ENCODE peak calls at places on chromosomes 7 and 10, in five cellular contexts. T is uterus, S is DND-41, M is Panc1, I is IMR-90. X is an unnamed sample.

GRCh38 chr10:100878291-100878910 is 34.4 kb upstream of the SLF2 start:
- DNase-seq in T (peak; percentile 51), S (peak; percentile 67), M (peak; percentile 48), I (peak; percentile 77), X (no peak)

GRCh38 chr7:12985752-12986151 is 298.3 kb downstream of the ARL4A start:
- DNase-seq in T (no peak), S (no peak), M (no peak), I (no peak), X (no peak)

GRCh38 chr7:151993977-151994676 is 31.3 kb upstream of the GALNT11 start:
- DNase-seq in T (no peak), S (no peak), M (no peak), I (no peak), X (no peak)

GRCh38 chr10:24920907-24921881 is 31.2 kb downstream of the PRTFDC1 start:
- DNase-seq in T (peak; percentile 32), S (peak; percentile 21), M (no peak), I (peak; percentile 99), X (no peak)

GRCh38 chr7:99010281-99010680 is 131.9 kb downstream of the TRRAP start:
- DNase-seq in T (no peak), S (no peak), M (no peak), I (no peak), X (no peak)

GRCh38 chr7:149729983-149730801 is 43.2 kb downstream of the ZNF467 start:
- DNase-seq in T (no peak), S (no peak), M (no peak), I (no peak), X (peak; percentile 64)

GRCh38 chr7:46854958-46855473 is 726.9 kb downstream of the TNS3 start:
- DNase-seq in T (no peak), S (no peak), M (no peak), I (peak; percentile 75), X (no peak)

GRCh38 chr7:20574784-20575757 is 40.4 kb upstream of the ABCB5 start:
- DNase-seq in T (no peak), S (no peak), M (no peak), I (no peak), X (no peak)

GRCh38 chr7:107924841-107925490 is 34.0 kb downstream of the DLD start:
- DNase-seq in T (no peak), S (no peak), M (no peak), I (no peak), X (no peak)

GRCh38 chr10:7700577-7701125 is 2.5 kb upstream of the ITIH2 start:
- DNase-seq in T (no peak), S (no peak), M (no peak), I (no peak), X (no peak)

GRCh38 chr10:113922787-113923570 is 68.5 kb downstream of the NHLRC2 start:
- DNase-seq in T (no peak), S (no peak), M (no peak), I (no peak), X (no peak)

GRCh38 chr7:82348251-82348650 is 95.3 kb downstream of the CACNA2D1 start:
- DNase-seq in T (no peak), S (no peak), M (no peak), I (peak; percentile 50), X (no peak)

GRCh38 chr10:45224219-45224841 is 91.1 kb downstream of the OR13A1 start:
- DNase-seq in T (no peak), S (no peak), M (no peak), I (no peak), X (no peak)

GRCh38 chr10:3481000-3481335 is 304.0 kb downstream of the KLF6 start:
- DNase-seq in T (no peak), S (no peak), M (no peak), I (no peak), X (no peak)

GRCh38 chr7:124738639-124739038 is 27.0 kb downstream of the GPR37 start:
- DNase-seq in T (no peak), S (no peak), M (no peak), I (no peak), X (no peak)

GRCh38 chr10:132468201-132468600 is 69.4 kb upstream of the INPP5A start:
- DNase-seq in T (peak; percentile 71), S (no peak), M (no peak), I (no peak), X (no peak)

GRCh38 chr7:31175672-31176071 is 123.6 kb downstream of the ADCYAP1R1 start:
- DNase-seq in T (no peak), S (no peak), M (no peak), I (no peak), X (no peak)

GRCh38 chr10:101769541-101770180 is 6.3 kb downstream of the FGF8 start:
- DNase-seq in T (no peak), S (no peak), M (no peak), I (no peak), X (no peak)

GRCh38 chr7:34486371-34486770 is 171.6 kb upstream of the NPSR1 start:
- DNase-seq in T (no peak), S (no peak), M (no peak), I (no peak), X (no peak)

GRCh38 chr10:119491941-119492340 is 50.6 kb downstream of the RGS10 start:
- DNase-seq in T (no peak), S (no peak), M (no peak), I (no peak), X (no peak)

GRCh38 chr10:72328045-72328828 is 26.5 kb downstream of the DNAJB12 start:
- DNase-seq in T (peak; percentile 67), S (peak; percentile 58), M (peak; percentile 68), I (peak; percentile 57), X (no peak)

GRCh38 chr10:122460891-122461293 is 461 bp upstream of the HTRA1 start:
- DNase-seq in T (no peak), S (no peak), M (no peak), I (no peak), X (no peak)

GRCh38 chr10:777913-778479 is 88.5 kb upstream of the DIP2C start:
- DNase-seq in T (no peak), S (no peak), M (no peak), I (no peak), X (no peak)

GRCh38 chr7:18976715-18977466 is 140.5 kb downstream of the TWIST1 start:
- DNase-seq in T (no peak), S (no peak), M (no peak), I (no peak), X (no peak)

GRCh38 chr7:151806204-151806603 is 70.7 kb downstream of the PRKAG2 start:
- DNase-seq in T (no peak), S (no peak), M (no peak), I (no peak), X (no peak)

GRCh38 chr7:152366662-152367061 is 69.1 kb downstream of the KMT2C start:
- DNase-seq in T (no peak), S (no peak), M (no peak), I (no peak), X (peak; percentile 76)

GRCh38 chr10:124593431-124593985 is 131.9 kb downstream of the LHPP start:
- DNase-seq in T (no peak), S (no peak), M (no peak), I (no peak), X (peak; percentile 73)

GRCh38 chr7:106039486-106040060 is 72.5 kb downstream of the SYPL1 start:
- DNase-seq in T (peak; percentile 89), S (no peak), M (no peak), I (peak; percentile 92), X (no peak)

GRCh38 chr10:29643785-29644501 is 9.2 kb upstream of the SVIL start:
- DNase-seq in T (peak; percentile 68), S (no peak), M (no peak), I (peak; percentile 52), X (no peak)

GRCh38 chr10:4457597-4457996 is 368.4 kb upstream of the AKR1E2 start:
- DNase-seq in T (no peak), S (no peak), M (no peak), I (no peak), X (no peak)

GRCh38 chr10:50610364-50610763 is 13.4 kb downstream of the SGMS1 start:
- DNase-seq in T (no peak), S (no peak), M (no peak), I (no peak), X (no peak)

GRCh38 chr10:122387572-122387971 is 13.1 kb downstream of the PLEKHA1 start:
- DNase-seq in T (no peak), S (no peak), M (no peak), I (no peak), X (no peak)

GRCh38 chr7:86407291-86407690 is 236.4 kb upstream of the GRM3 start:
- DNase-seq in T (no peak), S (no peak), M (no peak), I (no peak), X (no peak)

GRCh38 chr7:105926131-105926530 is 36.9 kb upstream of the CDHR3 start:
- DNase-seq in T (no peak), S (no peak), M (no peak), I (no peak), X (no peak)

GRCh38 chr7:157945401-157945800 is 608.6 kb downstream of the DNAJB6 start:
- DNase-seq in T (no peak), S (no peak), M (no peak), I (no peak), X (no peak)

GRCh38 chr10:3365630-3366029 is 193.0 kb upstream of the PITRM1 start:
- DNase-seq in T (no peak), S (no peak), M (peak; percentile 18), I (no peak), X (no peak)

GRCh38 chr7:30730996-30731395 is 20.9 kb upstream of the INMT start:
- DNase-seq in T (no peak), S (no peak), M (no peak), I (no peak), X (no peak)

DNA sequence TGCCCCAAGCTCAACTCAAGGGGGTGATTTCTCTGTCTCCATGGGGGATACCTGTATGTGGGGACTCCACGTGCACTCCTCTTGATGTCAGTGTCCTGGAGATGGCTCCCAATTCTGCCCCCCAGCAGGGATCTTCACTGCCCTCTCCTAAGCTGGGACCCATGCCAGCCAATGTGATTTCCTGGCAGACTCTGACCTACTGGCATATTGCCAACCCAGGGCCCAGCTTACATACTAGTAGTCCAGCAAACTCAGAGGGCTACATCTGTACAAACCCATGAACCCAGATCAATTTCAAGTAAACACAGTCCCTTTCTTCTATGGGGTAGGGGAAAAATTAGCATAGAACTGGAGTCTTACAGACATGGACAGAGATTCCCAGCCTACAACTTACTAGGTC is 26.2 kb upstream of the BMPR1A start:
- DNase-seq in T (no peak), S (no peak), M (no peak), I (peak; percentile 6), X (no peak)
- H3K27ac ChIP-seq in T (no peak overlapping the region), S (no peak overlapping the region), M (no peak overlapping the region), I (no peak overlapping the region), X (no peak overlapping the region)

GRCh38 chr7:103348452-103348851 is 1.0 kb downstream of the PSMC2 start:
- DNase-seq in T (no peak), S (no peak), M (no peak), I (no peak), X (no peak)
- H3K27ac ChIP-seq in T (peak overlapping the region; percentile 85), S (peak overlapping the region; percentile 53), M (peak overlapping the region; percentile 95), I (no peak overlapping the region), X (no peak overlapping the region)

GRCh38 chr7:1566687-1567081 is 3.1 kb downstream of the PSMG3 start:
- DNase-seq in T (no peak), S (no peak), M (no peak), I (no peak), X (no peak)
- H3K27ac ChIP-seq in T (no peak overlapping the region), S (no peak overlapping the region), M (no peak overlapping the region), I (no peak overlapping the region), X (no peak overlapping the region)

GRCh38 chr10:70864940-70865339 is 23.4 kb downstream of the PCBD1 start:
- DNase-seq in T (no peak), S (no peak), M (no peak), I (no peak), X (no peak)
- H3K27ac ChIP-seq in T (no peak overlapping the region), S (no peak overlapping the region), M (no peak overlapping the region), I (no peak overlapping the region), X (no peak overlapping the region)

GRCh38 chr7:109945820-109946518 is 1145.0 kb upstream of the LRRN3 start:
- DNase-seq in T (no peak), S (peak; percentile 26), M (no peak), I (no peak), X (no peak)
- H3K27ac ChIP-seq in T (no peak overlapping the region), S (peak overlapping the region; percentile 83), M (no peak overlapping the region), I (no peak overlapping the region), X (no peak overlapping the region)